ENCODE peak calls at places on chromosomes 1 and 21, in five cellular contexts. H is MM.1S, P is Peyer's patch, W is lung, V is cardiac muscle cell. F is an unnamed sample. For H3K4me1, the result is how much of the 10 kb centered on the place peaks cover.

GRCh38 chr1:93804412-93804811 is 74.6 kb downstream of the DNTTIP2 start:
- DNase-seq in V (no peak), W (no peak), H (no peak), P (no peak), F (no peak)

GRCh38 chr1:171984262-171984661 is 143.0 kb downstream of the DNM3 start:
- DNase-seq in W (no peak), P (peak), H (no peak), V (no peak), F (no peak)

GRCh38 chr1:36609241-36610027 is 126.7 kb upstream of the CSF3R start:
- DNase-seq in W (peak), P (no peak), H (peak), V (peak), F (no peak)

GRCh38 chr1:74180490-74180889 is 17.5 kb downstream of the LRRIQ3 start:
- DNase-seq in V (no peak), W (no peak), H (no peak), P (no peak), F (no peak)

GRCh38 chr1:87683557-87683956 is 354.9 kb downstream of the LMO4 start:
- DNase-seq in W (no peak), V (no peak), P (no peak), H (no peak), F (no peak)

GRCh38 chr1:20183876-20184275 is 2.0 kb upstream of the UBXN10 start:
- DNase-seq in W (no peak), P (no peak), H (no peak), V (peak), F (no peak)

GRCh38 chr1:209884665-209885117 is 53.3 kb upstream of the SYT14 start:
- DNase-seq in H (no peak), V (no peak), W (peak), P (no peak), F (peak)

GRCh38 chr1:226064168-226064815 is 1.8 kb downstream of the H3-3A start:
- DNase-seq in P (no peak), W (no peak), V (no peak), H (peak), F (no peak)

GRCh38 chr21:34844033-34844923 is 175.5 kb downstream of the CLIC6 start:
- DNase-seq in H (no peak), P (no peak), V (no peak), W (no peak), F (peak)

DNA sequence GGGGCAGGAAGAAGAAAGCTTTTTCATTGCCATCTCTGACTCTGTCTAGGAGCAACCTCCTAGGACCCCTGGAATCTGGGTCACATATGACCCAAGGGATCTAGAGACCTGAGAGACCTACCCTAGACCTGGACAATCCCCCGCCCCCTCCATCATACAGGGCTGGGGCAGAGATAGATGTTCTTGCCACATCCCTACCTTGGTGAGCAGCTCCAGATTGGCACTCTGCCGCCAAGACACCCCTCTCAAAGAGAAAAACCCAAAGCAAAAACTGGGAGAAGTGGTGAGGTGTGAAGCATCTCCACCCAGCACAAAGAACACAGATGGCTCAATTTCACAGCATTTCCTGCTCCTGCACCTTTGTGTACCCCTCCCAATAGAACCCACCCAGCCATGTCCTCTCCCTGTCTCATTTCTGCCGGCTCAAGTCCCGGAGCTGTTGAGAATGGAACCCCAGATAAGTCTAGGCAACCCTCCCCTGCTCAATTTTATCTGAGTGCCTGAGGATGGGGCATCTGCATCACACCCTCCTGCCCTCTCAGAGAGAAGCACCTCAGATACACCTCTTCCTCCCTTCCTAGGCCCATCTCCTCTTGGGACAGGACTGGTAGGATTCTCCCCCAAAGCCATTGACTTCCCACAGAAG is 1.2 kb downstream of the KIF21B start:
- DNase-seq in H (no peak), W (no peak), V (no peak), P (no peak), F (no peak)
- H3K4me1 ChIP-seq in H (half or more), W (under half), V (under half), P (half or more), F (under half)

DNA sequence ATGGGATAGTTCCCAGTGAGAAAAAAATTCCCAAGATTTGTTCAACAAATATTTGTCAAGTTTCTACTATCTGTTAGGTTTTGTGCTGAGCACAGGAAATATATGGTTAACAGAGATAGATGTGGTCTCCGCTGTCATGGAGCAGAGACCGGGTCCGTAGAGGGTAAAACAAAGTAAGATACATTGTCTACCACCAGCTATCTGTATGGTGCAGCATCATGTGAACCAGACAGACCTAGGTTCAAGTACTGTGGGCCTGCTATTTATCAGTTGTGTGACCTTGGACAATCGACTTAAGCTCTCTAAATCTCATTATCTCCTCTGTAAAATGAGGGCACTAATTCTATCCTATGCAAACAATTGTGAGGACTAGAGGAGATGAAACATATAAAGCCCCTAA is 109.8 kb downstream of the DUSP10 start:
- DNase-seq in V (no peak), P (no peak), W (no peak), H (no peak), F (no peak)
- H3K4me1 ChIP-seq in V (under half), P (under half), W (under half), H (under half), F (under half)

GRCh38 chr1:230139306-230139705 is 72.3 kb downstream of the GALNT2 start:
- DNase-seq in V (no peak), H (no peak), P (no peak), W (no peak), F (no peak)
- H3K4me1 ChIP-seq in V (half or more), H (under half), P (under half), W (under half), F (half or more)

DNA sequence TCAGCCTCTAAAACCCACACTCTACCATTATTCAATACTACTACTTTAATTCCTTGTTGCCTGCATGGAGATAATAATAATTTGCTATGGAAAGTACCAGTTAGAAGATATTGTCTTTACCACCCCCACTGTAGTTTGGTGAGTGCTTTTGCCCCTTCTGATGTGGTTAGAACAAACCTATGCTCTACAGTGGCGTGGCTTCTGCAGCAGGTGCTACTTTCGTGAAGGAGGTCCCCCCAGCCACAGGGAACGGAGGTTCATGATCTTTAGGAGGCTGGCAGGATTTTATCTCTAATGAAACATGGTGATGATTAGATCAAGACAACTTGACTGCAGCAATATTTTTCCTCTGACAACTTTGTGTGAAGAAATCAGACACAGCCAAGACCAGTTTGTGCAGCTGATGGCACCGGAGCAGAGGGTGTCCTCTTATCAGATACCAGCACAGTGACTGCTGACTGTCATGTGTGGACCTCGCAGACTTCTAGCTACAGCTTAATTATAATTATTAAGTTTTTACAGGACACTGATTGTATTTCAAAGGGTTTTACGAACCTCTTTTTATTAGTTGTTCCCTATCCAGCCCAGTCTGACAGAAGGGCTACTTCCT is 10.7 kb upstream of the TCHH start:
- DNase-seq in P (no peak), V (no peak), W (no peak), H (peak), F (no peak)
- H3K4me1 ChIP-seq in P (under half), V (under half), W (under half), H (under half), F (under half)

DNA sequence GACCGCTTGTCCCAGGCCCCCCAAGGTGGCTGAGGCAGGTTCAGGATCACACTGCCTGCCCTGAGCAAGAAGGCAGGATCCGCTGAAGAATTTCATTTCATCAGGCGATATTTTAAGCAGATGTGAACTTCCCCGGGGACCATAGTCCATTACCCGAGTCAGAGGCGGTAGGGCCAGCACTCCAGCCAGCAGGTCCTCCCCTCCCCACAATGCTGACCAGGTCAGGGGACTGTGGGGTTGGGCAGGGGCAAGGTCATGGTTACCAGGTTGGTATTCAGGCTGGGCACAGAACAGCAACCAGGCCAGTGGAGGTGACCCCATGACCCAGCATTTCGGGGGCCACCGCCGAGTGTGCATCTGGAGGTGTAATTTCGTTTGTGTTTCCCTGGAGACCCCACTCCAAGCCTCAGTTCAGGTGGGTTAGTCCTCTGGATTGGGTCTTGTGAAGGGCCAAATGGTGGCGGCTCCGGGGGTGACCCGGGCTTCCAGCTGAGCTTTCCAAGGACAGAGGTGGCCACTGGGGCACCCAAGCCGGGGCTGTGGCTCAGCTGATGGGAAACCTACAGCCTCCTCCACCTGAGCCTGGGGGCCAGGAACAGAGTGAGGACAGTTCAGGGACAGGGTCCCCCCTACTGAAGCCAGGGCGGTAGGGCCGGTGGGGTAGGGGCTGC is 2.6 kb downstream of the PRDM16 start:
- DNase-seq in V (no peak), H (no peak), W (no peak), P (no peak), F (no peak)
- H3K4me1 ChIP-seq in V (half or more), H (under half), W (under half), P (under half), F (under half)

DNA sequence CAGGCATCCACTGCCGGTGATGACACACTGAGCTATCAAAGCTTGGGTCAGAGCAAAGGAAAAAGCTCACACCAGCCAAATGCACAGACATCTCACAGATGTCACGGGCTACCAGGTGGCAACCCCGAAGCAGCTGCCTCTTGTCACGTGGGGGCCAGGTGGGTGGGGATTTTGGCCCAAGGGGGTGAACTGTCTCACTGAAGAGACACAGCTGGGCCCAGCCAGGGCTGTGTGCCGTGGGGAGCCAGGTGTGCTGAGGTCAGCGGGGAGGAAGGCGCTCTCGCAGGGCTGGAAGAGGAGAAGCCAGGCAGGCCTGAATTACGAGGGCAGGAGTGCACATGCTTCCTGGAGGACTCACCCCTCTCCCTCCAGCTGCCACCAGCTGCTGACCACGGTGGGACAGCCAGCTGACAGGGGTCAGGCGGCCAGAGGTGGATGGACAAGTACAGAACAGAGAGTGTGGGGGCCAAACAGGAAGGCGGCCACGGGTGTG is 32.4 kb downstream of the KCNN3 start:
- DNase-seq in V (no peak), H (peak), W (peak), P (peak), F (peak)
- H3K4me1 ChIP-seq in V (under half), H (under half), W (under half), P (under half), F (half or more)

GRCh38 chr1:37858931-37859506 is 373 bp downstream of the MTF1 start:
- DNase-seq in H (peak), W (no peak), V (no peak), P (no peak), F (no peak)

GRCh38 chr1:37862330-37862729 is 2.9 kb upstream of the MTF1 start:
- DNase-seq in H (no peak), W (no peak), P (no peak), V (no peak), F (no peak)

GRCh38 chr1:37861151-37861550 is 1.8 kb upstream of the MTF1 start:
- DNase-seq in P (no peak), H (no peak), W (no peak), V (no peak), F (no peak)

GRCh38 chr1:37860346-37860666 is 914 bp upstream of the MTF1 start:
- DNase-seq in V (no peak), P (no peak), W (no peak), H (no peak), F (no peak)

DNA sequence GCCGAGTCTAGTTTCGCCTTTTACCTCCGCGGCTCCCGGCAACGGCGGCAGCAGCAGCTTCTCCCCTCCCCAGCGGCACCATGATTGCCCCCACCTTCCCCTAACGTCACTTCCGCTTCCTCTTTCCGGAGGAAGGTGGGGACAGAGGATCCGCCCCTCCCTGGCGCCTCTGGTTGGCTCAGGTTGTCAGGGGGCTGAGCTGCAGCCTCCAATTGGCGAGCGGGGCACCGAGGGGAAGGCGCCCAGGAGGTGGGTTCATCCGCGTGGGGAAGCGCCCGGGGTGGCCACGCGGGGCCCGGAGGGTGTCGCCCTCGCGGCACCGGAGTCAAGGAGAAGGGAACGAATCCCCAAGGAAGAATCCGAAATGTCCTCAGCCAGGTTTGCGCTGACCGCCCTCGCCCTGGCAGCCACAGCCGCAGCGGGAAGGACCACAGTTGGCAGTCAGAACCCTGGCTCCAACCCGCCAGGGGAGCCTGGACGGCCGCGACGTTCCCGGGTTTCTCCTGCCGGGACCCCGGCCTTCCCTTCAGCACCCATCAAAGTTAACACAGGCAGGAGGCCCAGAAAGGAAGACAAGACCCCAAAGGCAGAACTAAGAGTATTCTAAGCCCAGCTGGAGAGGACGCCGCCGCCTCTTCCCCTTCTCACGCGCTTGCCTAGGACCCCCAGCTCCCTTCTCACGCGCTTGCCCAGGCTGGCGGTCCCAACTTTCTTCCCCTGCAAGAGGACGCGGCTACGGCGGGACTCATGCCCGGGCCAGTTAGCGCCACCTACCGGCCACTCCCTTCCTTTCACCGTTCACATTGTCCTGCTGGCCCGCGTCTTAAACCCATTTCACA is at the start of gene MTF1:
- DNase-seq in W (peak), V (peak), P (peak), H (peak), F (peak)
- H3K4me1 ChIP-seq in W (under half), V (under half), P (under half), H (under half), F (under half)

DNA sequence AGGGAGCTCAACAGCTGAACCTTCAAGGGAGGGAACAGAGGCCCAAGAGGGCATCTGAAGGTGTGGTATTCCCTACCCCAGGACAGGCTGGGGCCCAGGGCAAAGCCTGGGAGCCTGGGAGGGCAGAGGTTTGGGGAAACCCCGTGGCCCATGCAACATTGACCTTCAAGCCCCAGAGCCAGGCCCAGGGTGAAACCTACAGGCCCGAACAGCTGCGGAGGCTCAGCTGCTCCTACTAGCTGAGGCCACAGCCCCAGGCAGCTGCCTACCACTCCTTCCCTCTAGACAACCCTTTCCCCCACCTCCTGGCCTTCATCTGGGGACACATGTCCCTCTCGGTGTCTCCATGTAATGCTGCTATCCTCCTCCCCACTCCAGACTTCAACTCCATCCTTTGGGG is 3.2 kb downstream of the LAD1 start:
- DNase-seq in V (no peak), P (no peak), H (no peak), W (no peak), F (no peak)
- H3K4me1 ChIP-seq in V (under half), P (under half), H (under half), W (under half), F (under half)